ENCODE peak calls at places on chromosomes 7 and 10, in seven cellular contexts. P is ovary, X is A549, M is fibroblast of lung, Z is DND-41, B is sigmoid colon, G is heart right ventricle. K is an unnamed sample. For H3K4me1, the result is how much of the 10 kb centered on the place peaks cover.

GRCh38 chr10:63977329-63977923 is 456.2 kb downstream of the REEP3 start:
- DNase-seq in P (no peak), X (peak), M (no peak), Z (peak), B (no peak), G (peak), K (no peak)

GRCh38 chr10:33952692-33953360 is 618.4 kb upstream of the NRP1 start:
- DNase-seq in P (no peak), X (no peak), M (peak), Z (no peak), B (no peak), G (no peak), K (no peak)

GRCh38 chr7:101862280-101863220 is 45.1 kb downstream of the CUX1 start:
- DNase-seq in P (no peak), X (no peak), M (peak), Z (no peak), B (peak), G (no peak), K (no peak)

GRCh38 chr7:23333671-23334246 is 34.6 kb downstream of the MALSU1 start:
- DNase-seq in P (peak), X (peak), M (peak), Z (no peak), B (no peak), G (peak), K (no peak)

GRCh38 chr10:69898524-69898923 is 96.8 kb downstream of the COL13A1 start:
- DNase-seq in P (no peak), X (no peak), M (no peak), Z (no peak), B (no peak), G (no peak), K (no peak)

GRCh38 chr7:97094531-97094930 is 23.0 kb upstream of the SDHAF3 start:
- DNase-seq in P (no peak), X (no peak), M (no peak), Z (no peak), B (no peak), G (no peak), K (no peak)

GRCh38 chr7:19522486-19522885 is 186.4 kb downstream of the POLR1F start:
- DNase-seq in P (no peak), X (no peak), M (peak), Z (no peak), B (no peak), G (no peak), K (no peak)

GRCh38 chr7:107966701-107967100 is 36.3 kb downstream of the LAMB1 start:
- DNase-seq in P (no peak), X (no peak), M (peak), Z (no peak), B (no peak), G (peak), K (no peak)

GRCh38 chr7:37344886-37345579 is 103.6 kb downstream of the ELMO1 start:
- DNase-seq in P (no peak), X (no peak), M (no peak), Z (no peak), B (no peak), G (no peak), K (no peak)

GRCh38 chr10:102395677-102396197 is at the start of gene NFKB2:
- DNase-seq in P (no peak), X (no peak), M (no peak), Z (no peak), B (no peak), G (no peak), K (no peak)

GRCh38 chr7:290554-291301 is 758 bp downstream of the FOXL3 start:
- DNase-seq in P (no peak), X (no peak), M (no peak), Z (no peak), B (no peak), G (no peak), K (no peak)

GRCh38 chr7:103445228-103446020 is 583 bp downstream of the SLC26A5 start:
- DNase-seq in P (no peak), X (no peak), M (no peak), Z (no peak), B (no peak), G (no peak), K (no peak)

GRCh38 chr10:4426866-4427265 is 399.1 kb upstream of the AKR1E2 start:
- DNase-seq in P (no peak), X (no peak), M (no peak), Z (no peak), B (no peak), G (no peak), K (no peak)

GRCh38 chr10:67086324-67087139 is 160.7 kb downstream of the LRRTM3 start:
- DNase-seq in P (no peak), X (no peak), M (no peak), Z (no peak), B (no peak), G (no peak), K (no peak)

GRCh38 chr10:112711366-112711765 is 238.7 kb upstream of the TCF7L2 start:
- DNase-seq in P (no peak), X (no peak), M (peak), Z (no peak), B (no peak), G (no peak), K (no peak)

GRCh38 chr10:103457896-103458583 is 660 bp downstream of the CALHM1 start:
- DNase-seq in P (no peak), X (no peak), M (no peak), Z (no peak), B (no peak), G (no peak), K (no peak)

GRCh38 chr7:129665013-129665401 is 53.5 kb downstream of the NRF1 start:
- DNase-seq in P (no peak), X (peak), M (peak), Z (no peak), B (no peak), G (no peak), K (no peak)

GRCh38 chr7:97499204-97499603 is 232.7 kb upstream of the TAC1 start:
- DNase-seq in P (no peak), X (peak), M (no peak), Z (no peak), B (no peak), G (no peak), K (no peak)

DNA sequence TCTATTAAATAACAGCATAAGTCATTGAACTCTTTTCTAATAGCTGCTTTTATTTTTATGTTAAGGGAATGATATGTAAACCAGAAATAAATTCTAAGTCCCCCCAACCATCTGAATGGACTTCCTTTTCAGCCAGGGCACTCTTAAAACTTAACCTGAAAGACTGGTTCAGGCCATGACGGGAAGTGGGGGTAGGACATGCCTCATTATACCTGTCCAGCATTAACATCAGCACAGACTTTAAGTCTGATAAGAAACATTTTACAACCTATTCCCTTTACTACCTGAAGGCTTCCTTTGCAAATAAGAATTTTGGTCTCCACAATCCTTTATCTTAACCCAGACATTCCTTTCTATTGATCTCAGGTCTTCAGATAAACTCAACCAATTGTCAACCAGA is 56.0 kb upstream of the CYP2C18 start:
- DNase-seq in P (no peak), X (no peak), M (no peak), Z (no peak), B (no peak), G (no peak), K (no peak)
- H3K4me1 ChIP-seq in P (under half), X (under half), M (under half), Z (under half), B (under half), G (under half), K (under half)

GRCh38 chr10:79434223-79434687 is 11.2 kb downstream of the ZCCHC24 start:
- DNase-seq in P (peak), X (no peak), M (peak), Z (no peak), B (no peak), G (no peak), K (no peak)
- H3K4me1 ChIP-seq in P (half or more), X (under half), M (half or more), Z (under half), B (under half), G (under half), K (under half)

GRCh38 chr10:125159486-125159931 is 854 bp downstream of the CTBP2 start:
- DNase-seq in P (peak), X (peak), M (no peak), Z (peak), B (peak), G (no peak), K (no peak)

GRCh38 chr10:125156739-125157472 is 3.5 kb downstream of the CTBP2 start:
- DNase-seq in P (no peak), X (no peak), M (no peak), Z (no peak), B (peak), G (no peak), K (no peak)

GRCh38 chr10:125157473-125157865 is 2.9 kb downstream of the CTBP2 start:
- DNase-seq in P (no peak), X (no peak), M (no peak), Z (no peak), B (peak), G (no peak), K (no peak)

GRCh38 chr10:125159932-125160855 is at the start of gene CTBP2:
- DNase-seq in P (peak), X (peak), M (peak), Z (peak), B (peak), G (peak), K (peak)

DNA sequence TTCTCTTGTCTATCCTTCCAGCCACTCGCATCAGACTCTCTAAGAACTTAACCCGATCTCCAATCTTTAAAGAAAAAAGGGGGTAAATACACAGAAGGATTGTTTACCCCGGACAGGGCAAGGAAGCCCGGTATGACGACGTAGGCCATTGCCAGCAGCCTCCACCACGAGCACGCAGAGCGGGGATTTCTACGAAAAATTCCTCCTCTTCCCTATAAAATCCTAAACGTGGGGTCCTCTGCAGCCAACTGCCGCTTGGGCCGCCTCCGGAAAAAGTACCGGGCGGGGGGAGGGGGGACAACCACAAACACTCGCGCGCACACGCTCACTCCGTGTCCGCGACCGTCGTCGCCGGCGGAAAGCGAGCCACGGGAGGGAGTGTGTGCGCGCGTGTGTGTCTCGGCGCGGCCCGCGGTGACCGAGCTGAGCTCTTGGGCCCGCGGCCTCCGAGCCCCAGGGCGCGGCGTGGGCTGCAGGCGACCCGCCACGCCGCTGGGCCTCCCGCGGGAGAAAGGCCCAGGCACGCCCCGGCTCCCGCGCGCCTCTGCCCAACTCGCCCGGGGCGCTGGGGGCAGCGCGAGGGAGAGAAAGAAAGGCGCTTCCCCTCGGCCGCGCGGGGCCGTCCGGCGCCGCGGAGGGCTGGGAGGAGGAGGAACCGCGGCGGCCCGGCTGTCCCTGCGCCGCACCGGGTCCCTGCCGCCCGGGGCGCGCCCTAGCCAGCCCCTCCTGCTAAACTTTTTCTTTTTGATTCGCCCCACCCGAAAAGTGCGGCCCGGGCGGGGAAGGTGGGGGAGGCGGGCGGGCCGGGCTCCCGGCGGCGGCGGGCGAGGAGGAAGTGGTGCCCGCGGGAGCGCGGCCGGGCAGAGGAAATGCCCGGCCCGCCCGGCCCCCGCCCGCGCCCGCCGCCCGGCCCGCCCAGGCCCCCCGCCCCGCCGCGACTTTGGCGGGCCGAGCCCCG is 1.6 kb downstream of the CTBP2 start:
- DNase-seq in P (peak), X (peak), M (peak), Z (peak), B (peak), G (peak), K (no peak)
- H3K4me1 ChIP-seq in P (under half), X (half or more), M (under half), Z (under half), B (under half), G (under half), K (under half)

GRCh38 chr7:42103020-42103419 is 134.0 kb downstream of the GLI3 start:
- DNase-seq in P (no peak), X (no peak), M (no peak), Z (no peak), B (no peak), G (no peak), K (no peak)

GRCh38 chr7:42099837-42100508 is 137.0 kb downstream of the GLI3 start:
- DNase-seq in P (no peak), X (no peak), M (no peak), Z (no peak), B (no peak), G (no peak), K (no peak)

GRCh38 chr7:42104231-42104630 is 132.8 kb downstream of the GLI3 start:
- DNase-seq in P (no peak), X (no peak), M (no peak), Z (no peak), B (no peak), G (no peak), K (no peak)

GRCh38 chr7:42103456-42103855 is 133.6 kb downstream of the GLI3 start:
- DNase-seq in P (no peak), X (no peak), M (no peak), Z (no peak), B (no peak), G (no peak), K (no peak)

GRCh38 chr7:42102301-42102700 is 134.7 kb downstream of the GLI3 start:
- DNase-seq in P (no peak), X (no peak), M (no peak), Z (no peak), B (no peak), G (no peak), K (no peak)
- H3K4me1 ChIP-seq in P (under half), X (under half), M (under half), Z (under half), B (under half), G (under half), K (under half)

GRCh38 chr7:143392875-143393266 is 11.7 kb downstream of the ZYX start:
- DNase-seq in P (no peak), X (no peak), M (no peak), Z (no peak), B (no peak), G (no peak), K (no peak)
- H3K4me1 ChIP-seq in P (under half), X (under half), M (under half), Z (under half), B (under half), G (under half), K (under half)

DNA sequence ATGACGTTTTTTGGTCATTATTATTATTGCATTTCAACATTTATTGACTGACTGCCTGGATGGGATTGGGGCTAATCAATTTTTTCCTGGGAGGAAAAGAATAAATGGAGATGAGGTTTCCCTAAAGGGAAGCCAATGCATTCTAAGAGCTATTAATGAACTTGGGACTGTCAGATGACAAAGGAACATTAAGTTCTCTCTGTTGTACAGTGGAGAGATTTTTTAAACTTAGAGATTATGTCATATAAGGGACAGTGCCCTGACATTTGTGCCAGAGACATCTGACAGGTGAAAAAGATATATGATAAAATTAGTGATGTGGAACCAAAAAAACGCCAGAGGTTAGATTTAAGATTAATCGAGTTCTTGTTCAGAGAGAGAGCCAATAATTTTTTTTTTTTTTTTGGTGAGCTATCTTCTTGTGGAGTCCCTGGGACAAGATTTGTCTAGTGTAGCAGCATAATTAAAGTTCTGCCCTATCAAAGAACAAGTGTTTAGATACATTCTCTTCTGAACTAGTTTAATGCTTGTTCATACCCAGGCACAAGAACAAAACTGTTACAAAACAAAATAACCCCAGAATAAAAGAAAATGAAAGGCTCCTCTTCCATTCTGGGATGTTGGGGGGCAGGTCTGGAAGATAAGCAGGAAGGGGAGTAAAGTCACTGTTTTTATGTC is 279.8 kb downstream of the CSTF2T start:
- DNase-seq in P (no peak), X (no peak), M (no peak), Z (no peak), B (no peak), G (no peak), K (no peak)
- H3K4me1 ChIP-seq in P (under half), X (under half), M (under half), Z (under half), B (under half), G (under half), K (under half)

GRCh38 chr10:75406158-75407065 is 4.8 kb upstream of the ZNF503 start:
- DNase-seq in P (peak), X (no peak), M (no peak), Z (no peak), B (no peak), G (no peak), K (no peak)

GRCh38 chr10:75408911-75409885 is 7.6 kb upstream of the ZNF503 start:
- DNase-seq in P (peak), X (peak), M (peak), Z (no peak), B (peak), G (peak), K (peak)

GRCh38 chr10:75407296-75407715 is 5.7 kb upstream of the ZNF503 start:
- DNase-seq in P (peak), X (no peak), M (no peak), Z (no peak), B (no peak), G (no peak), K (peak)

GRCh38 chr10:75408512-75408881 is 6.9 kb upstream of the ZNF503 start:
- DNase-seq in P (peak), X (peak), M (no peak), Z (no peak), B (no peak), G (peak), K (peak)

GRCh38 chr10:75407716-75408511 is 6.3 kb upstream of the ZNF503 start:
- DNase-seq in P (peak), X (no peak), M (peak), Z (no peak), B (no peak), G (peak), K (peak)
- H3K4me1 ChIP-seq in P (under half), X (under half), M (under half), Z (under half), B (under half), G (under half), K (under half)

K was measured in prostate gland.